ENCODE peak calls at places on chromosome 2, in seven cellular contexts. N is EH; O is stimulated activated CD4-positive, alpha-beta T cell treated with anti-CD3 and anti-CD28 coated beads, Interleukin-4, amount 100 ng/mL, for 1 hour; Z is naive thymus-derived CD8-positive, alpha-beta T cell; P is WTC11; W is hepatocyte; C is left lobe of liver. H is an unnamed sample.

GRCh38 chr2:200405599-200406298 is 99.3 kb downstream of the SPATS2L start:
- DNase-seq in Z (no peak), N (peak), W (peak), O (no peak), P (no peak), C (no peak), H (no peak)

GRCh38 chr2:157174321-157174720 is 83.2 kb upstream of the GALNT5 start:
- DNase-seq in O (no peak), Z (no peak), W (no peak), C (no peak), P (no peak), N (peak), H (no peak)

GRCh38 chr2:46737577-46737976 is 178.0 kb downstream of the MCFD2 start:
- DNase-seq in W (peak), N (peak), P (no peak), Z (no peak), C (no peak), O (no peak), H (no peak)

GRCh38 chr2:101692037-101692436 is 5.5 kb upstream of the MAP4K4 start:
- DNase-seq in C (no peak), N (no peak), P (no peak), W (no peak), O (no peak), Z (no peak), H (no peak)

GRCh38 chr2:20544093-20544747 is 97.3 kb downstream of the RHOB start:
- DNase-seq in Z (no peak), C (no peak), P (no peak), W (no peak), N (no peak), O (no peak), H (peak)

GRCh38 chr2:219574509-219575311 is 2.6 kb downstream of the INHA start:
- DNase-seq in C (no peak), N (no peak), O (no peak), P (no peak), W (no peak), Z (no peak), H (no peak)

GRCh38 chr2:148989882-148990493 is 48.5 kb upstream of the LYPD6B start:
- DNase-seq in W (peak), P (peak), O (no peak), C (peak), Z (peak), N (peak), H (no peak)

GRCh38 chr2:10918661-10919414 is 7.1 kb downstream of the KCNF1 start:
- DNase-seq in N (no peak), W (no peak), O (no peak), Z (no peak), P (no peak), C (no peak), H (no peak)

GRCh38 chr2:122422384-122422991 is 667.0 kb downstream of the TSN start:
- DNase-seq in N (peak), C (no peak), O (no peak), Z (no peak), P (no peak), W (no peak), H (no peak)

GRCh38 chr2:10006248-10007147 is 36.9 kb upstream of the KLF11 start:
- DNase-seq in P (no peak), N (peak), Z (no peak), W (no peak), O (no peak), C (peak), H (no peak)

GRCh38 chr2:127669056-127669455 is 6.3 kb downstream of the LIMS2 start:
- DNase-seq in Z (no peak), O (no peak), N (no peak), C (no peak), P (no peak), W (no peak), H (no peak)

GRCh38 chr2:222919841-222920609 is 59.2 kb downstream of the ACSL3 start:
- DNase-seq in W (peak), P (no peak), N (peak), Z (no peak), C (no peak), O (no peak), H (no peak)

GRCh38 chr2:175855794-175856453 is 146.1 kb downstream of the LNPK start:
- DNase-seq in C (no peak), W (no peak), O (no peak), N (peak), P (no peak), Z (no peak), H (no peak)

GRCh38 chr2:162146906-162147305 is 5.1 kb downstream of the GCG start:
- DNase-seq in P (no peak), W (no peak), O (no peak), N (peak), Z (no peak), C (no peak), H (no peak)

GRCh38 chr2:190512539-190513095 is 21.9 kb downstream of the NEMP2 start:
- DNase-seq in P (no peak), W (no peak), Z (no peak), C (no peak), N (no peak), O (no peak), H (no peak)

GRCh38 chr2:241844066-241844728 is 14.5 kb downstream of the PDCD1 start:
- DNase-seq in O (peak), Z (peak), N (peak), W (peak), P (peak), C (peak), H (peak)

GRCh38 chr2:173079968-173080860 is 4.6 kb downstream of the MAP3K20 start:
- DNase-seq in O (no peak), W (no peak), P (no peak), Z (no peak), C (no peak), N (peak), H (no peak)

GRCh38 chr2:10075101-10075500 is 5.1 kb downstream of the CYS1 start:
- DNase-seq in O (no peak), Z (no peak), C (no peak), N (no peak), P (no peak), W (no peak), H (no peak)

GRCh38 chr2:196131949-196132925 is 39.1 kb downstream of the STK17B start:
- DNase-seq in Z (no peak), C (no peak), N (peak), W (no peak), O (peak), P (peak), H (peak)

GRCh38 chr2:119475225-119475856 is 43.7 kb downstream of the TMEM37 start:
- DNase-seq in O (no peak), W (no peak), P (peak), C (peak), N (no peak), Z (no peak), H (no peak)